ENCODE peak calls at places on chromosomes 11 and 22, in four cellular contexts. Q is A549, A is HepG2, Y is K562. B is an unnamed sample.

GRCh38 chr22:19882446-19883381 is 28.0 kb upstream of the GNB1L start:
- DNase-seq in Q (no peak), A (no peak), Y (no peak), B (peak; percentile 8)

GRCh38 chr11:124115782-124116616 is 749 bp downstream of the VWA5A start:
- DNase-seq in Q (no peak), A (no peak), Y (no peak), B (peak; percentile 39)

GRCh38 chr11:35781342-35782171 is 119.0 kb downstream of the TRIM44 start:
- DNase-seq in Q (peak; percentile 9), A (no peak), Y (no peak), B (no peak)

GRCh38 chr11:35725880-35726279 is 63.3 kb downstream of the TRIM44 start:
- DNase-seq in Q (peak; percentile 42), A (no peak), Y (peak; percentile 30), B (no peak)

GRCh38 chr22:48258841-48259240 is 1496.4 kb downstream of the TBC1D22A start:
- DNase-seq in Q (no peak), A (no peak), Y (no peak), B (no peak)

GRCh38 chr11:3735827-3736226 is 61.5 kb downstream of the NUP98 start:
- DNase-seq in Q (peak; percentile 19), A (no peak), Y (no peak), B (no peak)

GRCh38 chr22:35409783-35410662 is 10.1 kb downstream of the MCM5 start:
- DNase-seq in Q (no peak), A (no peak), Y (no peak), B (no peak)

GRCh38 chr11:103604310-103604709 is 432.1 kb upstream of the DDI1 start:
- DNase-seq in Q (no peak), A (no peak), Y (no peak), B (no peak)

GRCh38 chr11:100247701-100248100 is 439.4 kb upstream of the ARHGAP42 start:
- DNase-seq in Q (no peak), A (no peak), Y (no peak), B (no peak)

GRCh38 chr11:82722236-82722635 is 11.4 kb downstream of the FAM181B start:
- DNase-seq in Q (no peak), A (no peak), Y (no peak), B (no peak)

GRCh38 chr22:28710889-28711285 is 30.7 kb downstream of the CHEK2 start:
- DNase-seq in Q (no peak), A (no peak), Y (no peak), B (no peak)

GRCh38 chr22:35457729-35458546 is 58.0 kb downstream of the MCM5 start:
- DNase-seq in Q (no peak), A (no peak), Y (no peak), B (no peak)

GRCh38 chr11:2366271-2366670 is 10.8 kb upstream of the CD81 start:
- DNase-seq in Q (no peak), A (no peak), Y (no peak), B (no peak)

GRCh38 chr11:82786001-82786400 is 52.3 kb upstream of the FAM181B start:
- DNase-seq in Q (no peak), A (no peak), Y (no peak), B (no peak)

GRCh38 chr22:17746916-17747315 is 27.4 kb downstream of the BID start:
- DNase-seq in Q (no peak), A (no peak), Y (no peak), B (no peak)
- TF ChIP-seq CTCF in Q (no peak), A (no peak), Y (no peak), B (no peak)

DNA sequence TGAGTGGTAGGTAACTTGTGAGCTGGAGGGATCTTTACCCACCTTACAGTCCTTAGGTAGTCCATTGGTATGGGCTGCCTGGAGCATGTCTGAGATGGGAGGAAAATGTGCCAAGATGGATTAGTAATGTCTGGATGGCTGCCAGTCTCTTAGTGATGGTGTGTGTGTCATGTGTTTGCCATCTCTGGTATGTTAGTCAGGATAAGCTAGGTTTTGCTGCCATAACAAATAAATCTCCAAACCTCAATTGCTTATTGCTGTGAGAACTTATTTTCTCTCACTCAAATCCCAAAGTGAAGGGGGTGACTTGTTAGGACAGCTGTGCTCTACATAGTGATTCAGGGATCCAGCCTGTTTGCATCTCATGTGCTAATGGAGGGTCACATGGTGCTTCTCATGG is 40.9 kb upstream of the MYEOV start:
- DNase-seq in Q (peak; percentile 49), A (no peak), Y (no peak), B (no peak)
- TF ChIP-seq HMGXB4 in Q (no peak), A (no peak), Y (no peak), B (no peak)

GRCh38 chr11:809287-810039 is at the start of gene RPLP2:
- DNase-seq in Q (peak; percentile 99), A (peak; percentile 93), Y (peak; percentile 99), B (peak; percentile 97)
- TF ChIP-seq CTCF in Q (no peak), A (no peak), Y (no peak), B (no peak)

GRCh38 chr11:65356394-65356972 is 1.9 kb downstream of the TIGD3 start:
- DNase-seq in Q (no peak), A (no peak), Y (no peak), B (no peak)
- TF ChIP-seq HMGXB4 in Q (no peak), A (no peak), Y (no peak), B (no peak)

GRCh38 chr11:128483211-128483788 is 104.1 kb downstream of the ETS1 start:
- DNase-seq in Q (no peak), A (no peak), Y (no peak), B (no peak)

GRCh38 chr11:128482092-128482491 is 105.3 kb downstream of the ETS1 start:
- DNase-seq in Q (no peak), A (no peak), Y (no peak), B (no peak)

GRCh38 chr11:128481135-128481534 is 106.2 kb downstream of the ETS1 start:
- DNase-seq in Q (no peak), A (no peak), Y (no peak), B (no peak)

GRCh38 chr11:128482512-128483191 is 104.7 kb downstream of the ETS1 start:
- DNase-seq in Q (no peak), A (no peak), Y (no peak), B (no peak)

GRCh38 chr11:128484172-128484571 is 103.2 kb downstream of the ETS1 start:
- DNase-seq in Q (peak; percentile 55), A (no peak), Y (peak; percentile 4), B (no peak)
- TF ChIP-seq CTCF in Q (peak; percentile 49), A (peak; percentile 26), Y (peak; percentile 23), B (no peak)

B was measured in WTC11.